ENCODE peak calls at places on chromosomes 2 and 18, in six cellular contexts. B, G, K, M, J and V are unnamed samples.

GRCh38 chr2:143463717-143464116 is 334.5 kb downstream of the ARHGAP15 start:
- DNase-seq in G (no peak), B (no peak), M (no peak), K (no peak), J (no peak), V (no peak)

GRCh38 chr2:149653831-149654445 is 66.4 kb upstream of the MMADHC start:
- DNase-seq in J (no peak), M (no peak), K (no peak), B (no peak), G (no peak), V (no peak)

GRCh38 chr18:59022167-59022945 is 117.3 kb upstream of the SEC11C start:
- DNase-seq in J (no peak), G (no peak), M (no peak), K (no peak), B (peak; percentile 58), V (peak; percentile 70)

GRCh38 chr2:143161982-143162837 is 33.0 kb downstream of the ARHGAP15 start:
- DNase-seq in M (peak; percentile 30), K (peak; percentile 54), B (peak; percentile 50), J (no peak), G (no peak), V (no peak)

GRCh38 chr2:46381871-46382270 is 84.7 kb downstream of the EPAS1 start:
- DNase-seq in B (no peak), K (no peak), M (no peak), G (no peak), J (no peak), V (peak; percentile 31)

GRCh38 chr18:35710581-35710980 is 129.0 kb downstream of the GALNT1 start:
- DNase-seq in M (no peak), B (no peak), J (no peak), K (no peak), G (no peak), V (no peak)

GRCh38 chr2:159362816-159363251 is 76.3 kb upstream of the WDSUB1 start:
- DNase-seq in J (no peak), K (peak; percentile 22), M (no peak), G (no peak), B (no peak), V (no peak)

GRCh38 chr2:128311755-128312341 is 6.8 kb downstream of the HS6ST1 start:
- DNase-seq in K (peak; percentile 15), B (peak; percentile 51), G (peak; percentile 35), M (no peak), J (no peak), V (peak; percentile 4)

GRCh38 chr18:39611381-39612090 is 2045.9 kb upstream of the CELF4 start:
- DNase-seq in G (no peak), K (no peak), J (no peak), B (no peak), M (no peak), V (no peak)

GRCh38 chr2:99636432-99637034 is 146.7 kb upstream of the REV1 start:
- DNase-seq in G (peak; percentile 53), J (no peak), M (no peak), B (peak; percentile 94), K (no peak), V (no peak)
- H3K4me3 ChIP-seq in G (no peak overlapping the region), J (no peak overlapping the region), M (no peak overlapping the region), B (no peak overlapping the region), K (no peak overlapping the region), V (no peak overlapping the region)

DNA sequence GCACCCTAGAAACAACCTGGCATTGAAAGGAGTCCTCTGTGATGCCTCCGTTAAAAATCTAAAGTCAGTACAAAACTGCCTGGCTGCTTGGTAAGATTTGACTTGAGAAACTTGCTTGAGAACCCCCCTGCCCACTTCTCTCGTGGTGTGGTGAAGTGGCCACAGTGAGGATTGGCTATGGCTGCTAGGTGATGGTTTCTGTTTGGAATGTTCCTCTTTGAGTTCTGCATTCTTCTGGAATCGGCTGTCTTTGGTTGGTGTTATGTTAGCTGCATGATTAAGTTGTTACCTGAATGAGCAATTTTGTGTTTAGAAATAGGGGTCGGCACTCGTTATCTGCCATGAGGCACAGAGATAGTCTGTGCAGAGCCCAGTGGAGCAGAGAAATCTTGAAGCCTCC is 21.7 kb upstream of the SAG start:
- DNase-seq in J (no peak), K (no peak), M (no peak), G (no peak), B (no peak), V (no peak)
- H3K36me3 ChIP-seq in J (peaks cover 48% of the 10 kb centered on the region), K (peaks cover 84% of the 10 kb centered on the region), M (peaks cover 73% of the 10 kb centered on the region), G (peaks cover 99% of the 10 kb centered on the region), B (peaks cover 59% of the 10 kb centered on the region), V (peaks cover 64% of the 10 kb centered on the region)

GRCh38 chr18:22422909-22423548 is 5.3 kb upstream of the CTAGE1 start:
- DNase-seq in B (peak; percentile 87), J (no peak), M (no peak), K (peak; percentile 56), G (peak; percentile 51), V (no peak)
- H3K27ac ChIP-seq in B (peak overlapping the region; percentile 63), J (no peak overlapping the region), M (no peak overlapping the region), K (peak overlapping the region; percentile 44), G (no peak overlapping the region), V (peak overlapping the region; percentile 71)

DNA sequence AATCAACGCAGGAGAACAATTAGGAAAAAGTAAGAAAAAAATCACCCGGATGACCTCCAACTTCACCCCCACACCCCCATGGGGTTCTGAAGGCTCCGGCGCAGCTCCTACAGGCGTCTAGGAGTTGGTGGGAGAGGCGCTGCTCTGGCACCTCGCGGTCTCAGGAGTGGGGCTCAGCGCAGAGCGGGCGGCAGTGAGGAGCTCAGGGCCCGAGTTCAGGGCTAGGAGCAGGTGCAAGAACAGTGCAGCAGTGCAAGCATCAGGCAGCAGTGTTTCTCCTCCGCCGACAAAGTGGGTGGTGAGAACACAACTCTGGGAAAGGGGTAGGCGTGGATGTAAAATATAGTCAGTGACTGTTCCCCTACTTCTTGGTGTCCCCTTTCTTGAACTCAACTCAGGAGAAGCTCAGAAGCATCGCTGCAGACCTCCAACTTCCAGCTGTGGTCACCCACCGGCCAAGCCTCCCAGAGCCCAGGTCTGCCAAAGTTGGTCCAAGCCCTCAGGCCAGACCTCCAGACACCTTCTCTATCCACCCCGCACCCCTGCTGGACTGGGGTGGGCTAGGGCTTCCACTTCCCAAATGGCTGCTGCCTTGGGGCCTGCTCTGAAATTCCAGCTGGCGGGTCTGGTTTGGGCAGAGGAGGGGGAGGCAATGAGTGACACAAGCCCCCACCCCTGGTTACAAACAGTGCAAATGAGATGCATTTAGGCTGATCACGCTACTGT is 14.3 kb downstream of the POU3F3 start:
- DNase-seq in J (no peak), M (no peak), B (no peak), K (no peak), G (no peak), V (no peak)
- H3K4me3 ChIP-seq in J (no peak overlapping the region), M (no peak overlapping the region), B (no peak overlapping the region), K (no peak overlapping the region), G (no peak overlapping the region), V (no peak overlapping the region)